ENCODE peak calls at places on chromosomes 4 and X, in nine cellular contexts. O, J, M, Q, D, U, Z, K and T are unnamed samples.

GRCh38 chr4:6728320-6729029 is 12.5 kb downstream of the BLOC1S4 start:
- DNase-seq in O (no peak), J (no peak), M (no peak), Q (no peak), D (no peak), U (no peak), Z (no peak), K (no peak), T (no peak)

GRCh38 chr4:156190606-156191005 is 236.9 kb upstream of the CTSO start:
- DNase-seq in O (peak; percentile 8), J (no peak), M (no peak), Q (no peak), D (no peak), U (no peak), Z (no peak), K (no peak), T (no peak)

GRCh38 chrX:68133181-68133580 is 300.1 kb downstream of the OPHN1 start:
- DNase-seq in O (no peak), J (no peak), M (no peak), Q (no peak), D (no peak), U (no peak), Z (no peak), K (no peak), T (no peak)

GRCh38 chr4:139675651-139676050 is 10.0 kb downstream of the MGST2 start:
- DNase-seq in O (no peak), J (no peak), M (no peak), Q (no peak), D (no peak), U (no peak), Z (no peak), K (no peak), T (no peak)

GRCh38 chr4:96162631-96163030 is 322.7 kb downstream of the PDHA2 start:
- DNase-seq in O (no peak), J (no peak), M (no peak), Q (no peak), D (no peak), U (no peak), Z (no peak), K (no peak), T (no peak)

GRCh38 chrX:136963973-136964372 is 69.8 kb downstream of the GPR101 start:
- DNase-seq in O (no peak), J (no peak), M (no peak), Q (no peak), D (no peak), U (no peak), Z (no peak), K (no peak), T (no peak)

GRCh38 chrX:106897259-106897658 is 5.9 kb downstream of the RIPPLY1 start:
- DNase-seq in O (no peak), J (no peak), M (no peak), Q (no peak), D (no peak), U (no peak), Z (no peak), K (peak; percentile 54), T (no peak)

GRCh38 chr4:61831987-61832386 is 631.9 kb downstream of the ADGRL3 start:
- DNase-seq in O (no peak), J (no peak), M (no peak), Q (no peak), D (no peak), U (no peak), Z (no peak), K (no peak), T (no peak)

GRCh38 chrX:6446588-6446987 is 88.3 kb downstream of the VCX3A start:
- DNase-seq in O (no peak), J (no peak), M (no peak), Q (no peak), D (no peak), U (no peak), Z (no peak), K (no peak), T (no peak)

GRCh38 chrX:148380614-148381561 is 119.5 kb upstream of the AFF2 start:
- DNase-seq in O (no peak), J (no peak), M (peak; percentile 68), Q (peak; percentile 30), D (no peak), U (no peak), Z (no peak), K (no peak), T (no peak)
- H3K4me3 ChIP-seq in O (no peak overlapping the region), J (no peak overlapping the region), M (peak overlapping the region; percentile 22), Q (peak overlapping the region; percentile 87), D (no peak overlapping the region), U (peak overlapping the region; percentile 44), Z (no peak overlapping the region), K (no peak overlapping the region), T (no peak overlapping the region)

GRCh38 chr4:102823897-102824296 is 3.5 kb downstream of the UBE2D3 start:
- DNase-seq in O (no peak), J (no peak), M (no peak), Q (no peak), D (no peak), U (no peak), Z (no peak), K (no peak), T (no peak)

GRCh38 chr4:102826105-102826889 is 1.1 kb downstream of the UBE2D3 start:
- DNase-seq in O (no peak), J (no peak), M (no peak), Q (no peak), D (no peak), U (no peak), Z (no peak), K (no peak), T (no peak)

GRCh38 chr4:102824398-102824797 is 3.0 kb downstream of the UBE2D3 start:
- DNase-seq in O (no peak), J (no peak), M (no peak), Q (no peak), D (no peak), U (no peak), Z (no peak), K (no peak), T (no peak)

GRCh38 chr4:102825261-102826071 is 1.9 kb downstream of the UBE2D3 start:
- DNase-seq in O (peak; percentile 70), J (no peak), M (no peak), Q (peak; percentile 43), D (no peak), U (no peak), Z (no peak), K (peak; percentile 63), T (peak; percentile 42)

DNA sequence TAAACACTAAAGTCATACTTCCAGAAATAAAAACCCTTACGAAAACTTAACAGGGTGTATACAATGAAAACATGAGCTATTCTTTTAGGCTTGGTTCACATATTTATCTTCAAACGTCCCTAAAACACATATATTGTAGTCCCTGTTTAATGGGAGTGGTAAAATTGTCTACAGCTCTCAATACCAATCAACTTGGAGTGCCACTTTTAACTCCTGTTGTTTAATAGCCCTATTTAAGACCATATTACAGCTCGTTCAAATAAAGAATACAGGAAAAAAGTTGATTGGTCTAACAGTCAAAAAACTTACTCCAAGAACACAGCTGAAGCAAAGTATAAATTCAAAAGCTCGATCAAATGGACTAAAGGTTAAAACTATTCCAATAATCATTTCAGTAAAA is 3.9 kb downstream of the UBE2D3 start:
- DNase-seq in O (no peak), J (no peak), M (no peak), Q (no peak), D (no peak), U (no peak), Z (no peak), K (no peak), T (no peak)
- H3K4me3 ChIP-seq in O (no peak overlapping the region), J (no peak overlapping the region), M (peak overlapping the region; percentile 88), Q (peak overlapping the region; percentile 100), D (peak overlapping the region; percentile 88), U (peak overlapping the region; percentile 90), Z (peak overlapping the region; percentile 45), K (peak overlapping the region; percentile 95), T (no peak overlapping the region)

DNA sequence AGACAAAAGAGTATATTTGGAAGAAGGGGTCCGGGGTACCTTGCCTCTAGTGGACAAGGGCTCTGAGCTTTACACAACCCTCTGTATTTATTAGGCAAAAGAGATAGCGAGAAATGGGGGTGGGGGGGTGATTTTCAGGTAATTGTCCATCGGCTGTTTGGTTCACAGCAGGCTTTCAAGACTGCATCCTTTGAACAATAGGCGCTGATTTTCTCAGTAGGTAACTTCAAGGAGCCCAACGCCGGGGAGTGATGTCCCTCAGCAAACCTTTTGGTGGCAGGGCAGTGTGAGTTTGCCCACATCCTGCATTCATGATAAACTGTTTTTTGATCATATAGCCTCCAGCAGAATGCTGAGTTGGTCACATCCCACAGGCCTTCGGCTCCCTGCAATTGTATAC is 61.6 kb downstream of the KDM5C start:
- DNase-seq in O (no peak), J (no peak), M (no peak), Q (no peak), D (no peak), U (no peak), Z (no peak), K (no peak), T (no peak)
- H3K4me3 ChIP-seq in O (no peak overlapping the region), J (no peak overlapping the region), M (no peak overlapping the region), Q (no peak overlapping the region), D (no peak overlapping the region), U (no peak overlapping the region), Z (no peak overlapping the region), K (no peak overlapping the region), T (no peak overlapping the region)

GRCh38 chr4:185541251-185541671 is 6.0 kb upstream of the PDLIM3 start:
- DNase-seq in O (peak; percentile 81), J (no peak), M (peak; percentile 56), Q (no peak), D (no peak), U (no peak), Z (peak; percentile 81), K (no peak), T (peak; percentile 46)
- H3K4me3 ChIP-seq in O (no peak overlapping the region), J (no peak overlapping the region), M (no peak overlapping the region), Q (no peak overlapping the region), D (no peak overlapping the region), U (no peak overlapping the region), Z (no peak overlapping the region), K (no peak overlapping the region), T (no peak overlapping the region)

GRCh38 chr4:99612281-99612680 is 37.7 kb downstream of the MTTP start:
- DNase-seq in O (no peak), J (no peak), M (no peak), Q (no peak), D (no peak), U (no peak), Z (no peak), K (no peak), T (no peak)
- H3K4me3 ChIP-seq in O (no peak overlapping the region), J (no peak overlapping the region), M (no peak overlapping the region), Q (no peak overlapping the region), D (no peak overlapping the region), U (no peak overlapping the region), Z (no peak overlapping the region), K (no peak overlapping the region), T (no peak overlapping the region)

DNA sequence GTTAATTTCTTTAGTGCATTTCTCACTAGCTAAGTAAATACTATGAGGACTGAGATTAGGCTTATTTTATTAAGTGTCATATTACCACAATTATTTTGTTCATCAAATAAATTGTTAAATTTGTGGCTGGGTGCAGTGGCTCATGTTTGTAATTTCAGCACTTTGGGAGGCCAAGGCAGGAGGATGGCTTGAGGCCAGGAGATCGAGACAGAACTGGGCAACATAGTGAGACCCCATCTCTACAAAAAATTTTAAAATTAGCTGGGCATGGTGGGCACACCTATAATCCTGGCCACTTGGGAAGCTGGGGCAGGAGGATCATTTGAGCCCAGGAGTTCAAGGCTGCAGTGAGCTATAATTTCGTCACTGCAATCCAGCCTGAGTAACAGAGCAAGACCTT is 6.8 kb downstream of the SEC24D start:
- DNase-seq in O (no peak), J (no peak), M (no peak), Q (no peak), D (no peak), U (no peak), Z (no peak), K (no peak), T (no peak)
- H3K4me3 ChIP-seq in O (no peak overlapping the region), J (no peak overlapping the region), M (no peak overlapping the region), Q (no peak overlapping the region), D (no peak overlapping the region), U (no peak overlapping the region), Z (no peak overlapping the region), K (no peak overlapping the region), T (no peak overlapping the region)